ENCODE peak calls at places on chromosomes 6 and 20, in five cellular contexts. N is lower lobe of right lung, C is foreskin keratinocyte, G is lung, A is aorta. Z is an unnamed sample.

GRCh38 chr20:10511166-10511506 is 76.0 kb downstream of the SLX4IP start:
- ATAC-seq in A (no peak), G (peak), C (peak), N (peak), Z (peak)

GRCh38 chr20:432677-433299 is 24.7 kb downstream of the RBCK1 start:
- ATAC-seq in A (no peak), C (no peak), G (no peak), N (no peak), Z (no peak)

GRCh38 chr6:11632231-11632630 is 94.7 kb downstream of the TMEM170B start:
- ATAC-seq in N (peak), A (no peak), G (peak), C (peak), Z (no peak)

GRCh38 chr6:114020223-114020622 is 49.3 kb upstream of the HDAC2 start:
- ATAC-seq in G (no peak), C (no peak), A (peak), N (no peak), Z (no peak)

GRCh38 chr20:50368386-50368785 is 141.8 kb upstream of the PTPN1 start:
- ATAC-seq in G (no peak), C (no peak), N (no peak), A (no peak), Z (no peak)

GRCh38 chr6:99520855-99521556 is 5.8 kb upstream of the USP45 start:
- ATAC-seq in G (peak), A (peak), N (peak), C (peak), Z (peak)

GRCh38 chr6:147255948-147256674 is 51.9 kb downstream of the STXBP5 start:
- ATAC-seq in N (no peak), A (no peak), C (no peak), G (no peak), Z (no peak)

GRCh38 chr6:126773122-126773805 is 345.2 kb upstream of the RSPO3 start:
- ATAC-seq in N (peak), C (no peak), G (no peak), A (no peak), Z (peak)

GRCh38 chr6:87102296-87102695 is 7.4 kb upstream of the CGA start:
- ATAC-seq in C (no peak), N (peak), A (no peak), G (no peak), Z (no peak)

GRCh38 chr20:41600926-41601631 is 17.1 kb downstream of the CHD6 start:
- ATAC-seq in G (no peak), C (no peak), N (no peak), A (no peak), Z (no peak)

GRCh38 chr20:35084998-35085397 is 7.6 kb downstream of the TRPC4AP start:
- ATAC-seq in G (no peak), C (no peak), A (no peak), N (no peak), Z (no peak)

GRCh38 chr20:61426361-61426760 is 174.3 kb downstream of the CDH4 start:
- ATAC-seq in A (no peak), C (peak), N (no peak), G (no peak), Z (no peak)

GRCh38 chr6:36679043-36679821 is 718 bp downstream of the CDKN1A start:
- ATAC-seq in N (peak), G (peak), A (peak), C (no peak), Z (peak)

GRCh38 chr6:104484626-104485025 is 375.1 kb downstream of the HACE1 start:
- ATAC-seq in C (no peak), N (no peak), G (no peak), A (no peak), Z (no peak)

GRCh38 chr6:117456255-117456654 is 26.2 kb upstream of the DCBLD1 start:
- ATAC-seq in G (no peak), N (no peak), C (no peak), A (no peak), Z (no peak)

GRCh38 chr6:54267798-54268197 is 40.4 kb upstream of the TINAG start:
- ATAC-seq in G (no peak), N (no peak), C (peak), A (no peak), Z (no peak)

GRCh38 chr6:133890941-133891813 is 2.3 kb downstream of the TCF21 start:
- ATAC-seq in N (peak), C (peak), G (no peak), A (peak), Z (no peak)

GRCh38 chr20:24773751-24774201 is 175.3 kb upstream of the CST7 start:
- ATAC-seq in C (peak), G (no peak), A (no peak), N (no peak), Z (no peak)

GRCh38 chr20:6061544-6061943 is 7.7 kb upstream of the LRRN4 start:
- ATAC-seq in C (peak), G (no peak), N (no peak), A (no peak), Z (no peak)

GRCh38 chr20:41148956-41149355 is 11.6 kb downstream of the PLCG1 start:
- ATAC-seq in A (no peak), G (no peak), C (no peak), N (no peak), Z (no peak)

GRCh38 chr20:40882173-40882572 is 146.4 kb upstream of the TOP1 start:
- ATAC-seq in A (no peak), G (no peak), C (no peak), N (no peak), Z (no peak)

GRCh38 chr6:135703621-135704020 is 147.9 kb upstream of the PDE7B start:
- ATAC-seq in G (no peak), C (no peak), N (no peak), A (no peak), Z (no peak)

GRCh38 chr6:56399250-56399671 is 151.9 kb upstream of the COL21A1 start:
- ATAC-seq in A (no peak), G (no peak), N (no peak), C (no peak), Z (no peak)

GRCh38 chr6:144216668-144217218 is 66.4 kb downstream of the STX11 start:
- ATAC-seq in N (peak), G (peak), C (peak), A (peak), Z (peak)

GRCh38 chr6:134161036-134161435 is 108.6 kb upstream of the SLC2A12 start:
- ATAC-seq in N (no peak), C (peak), G (no peak), A (no peak), Z (no peak)

GRCh38 chr6:81979767-81980166 is 227.3 kb upstream of the TENT5A start:
- ATAC-seq in C (no peak), N (no peak), G (no peak), A (no peak), Z (no peak)
- H3K27ac ChIP-seq in C (no peak), N (no peak), G (no peak), A (no peak), Z (no peak)

GRCh38 chr20:64080813-64081619 is 1.1 kb downstream of the OPRL1 start:
- ATAC-seq in N (no peak), A (no peak), G (no peak), C (no peak), Z (no peak)
- H3K27ac ChIP-seq in N (peak), A (no peak), G (no peak), C (no peak), Z (no peak)

GRCh38 chr6:168416531-168416930 is 24.5 kb upstream of the SMOC2 start:
- ATAC-seq in C (no peak), N (no peak), A (no peak), G (no peak), Z (no peak)

GRCh38 chr6:168417158-168417557 is 23.8 kb upstream of the SMOC2 start:
- ATAC-seq in C (no peak), A (no peak), G (no peak), N (no peak), Z (no peak)

GRCh38 chr6:168414696-168415095 is 26.3 kb upstream of the SMOC2 start:
- ATAC-seq in A (no peak), G (no peak), N (no peak), C (no peak), Z (no peak)

GRCh38 chr6:168415149-168415992 is 25.6 kb upstream of the SMOC2 start:
- ATAC-seq in C (no peak), G (no peak), A (no peak), N (no peak), Z (no peak)

GRCh38 chr6:168415993-168416530 is 24.9 kb upstream of the SMOC2 start:
- ATAC-seq in C (no peak), N (peak), G (no peak), A (no peak), Z (no peak)
- H3K27ac ChIP-seq in C (no peak), N (no peak), G (no peak), A (no peak), Z (no peak)

GRCh38 chr20:44450279-44450937 is 25.3 kb upstream of the TTPAL start:
- ATAC-seq in C (no peak), A (no peak), N (peak), G (no peak), Z (no peak)

GRCh38 chr20:44449864-44450263 is 25.8 kb upstream of the TTPAL start:
- ATAC-seq in G (no peak), N (no peak), C (no peak), A (no peak), Z (no peak)

GRCh38 chr20:44447827-44448419 is 27.8 kb upstream of the TTPAL start:
- ATAC-seq in N (no peak), A (no peak), C (no peak), G (no peak), Z (no peak)

GRCh38 chr20:44448753-44449546 is 26.7 kb upstream of the TTPAL start:
- ATAC-seq in A (no peak), G (no peak), N (no peak), C (peak), Z (no peak)

DNA sequence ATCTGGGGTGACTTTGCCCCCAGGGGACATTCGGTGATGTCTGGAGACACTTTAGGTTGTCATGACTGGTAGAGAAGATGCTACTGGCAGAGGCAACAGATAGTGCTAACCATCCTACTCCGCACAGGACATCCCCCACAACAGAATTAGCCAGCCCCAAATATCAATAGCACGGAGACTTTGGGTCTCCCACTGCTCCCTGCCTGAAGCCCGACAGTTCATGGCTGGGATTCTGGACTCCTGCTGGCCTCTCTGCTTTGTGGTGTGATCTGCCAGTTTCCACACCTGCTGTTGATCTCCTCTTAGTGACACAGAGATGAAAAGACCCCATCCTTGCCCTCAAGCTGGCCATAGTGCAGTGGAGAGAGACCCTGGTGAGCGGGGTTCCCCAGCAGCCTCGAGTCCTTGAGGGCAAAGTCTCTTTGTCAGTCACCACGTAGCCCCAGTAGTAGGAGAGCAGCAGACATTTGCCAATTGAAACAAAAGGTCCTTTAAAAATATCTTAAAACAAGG is 24.7 kb upstream of the TTPAL start:
- ATAC-seq in C (no peak), N (no peak), A (no peak), G (no peak), Z (no peak)
- H3K27ac ChIP-seq in C (no peak), N (peak), A (no peak), G (no peak), Z (no peak)

DNA sequence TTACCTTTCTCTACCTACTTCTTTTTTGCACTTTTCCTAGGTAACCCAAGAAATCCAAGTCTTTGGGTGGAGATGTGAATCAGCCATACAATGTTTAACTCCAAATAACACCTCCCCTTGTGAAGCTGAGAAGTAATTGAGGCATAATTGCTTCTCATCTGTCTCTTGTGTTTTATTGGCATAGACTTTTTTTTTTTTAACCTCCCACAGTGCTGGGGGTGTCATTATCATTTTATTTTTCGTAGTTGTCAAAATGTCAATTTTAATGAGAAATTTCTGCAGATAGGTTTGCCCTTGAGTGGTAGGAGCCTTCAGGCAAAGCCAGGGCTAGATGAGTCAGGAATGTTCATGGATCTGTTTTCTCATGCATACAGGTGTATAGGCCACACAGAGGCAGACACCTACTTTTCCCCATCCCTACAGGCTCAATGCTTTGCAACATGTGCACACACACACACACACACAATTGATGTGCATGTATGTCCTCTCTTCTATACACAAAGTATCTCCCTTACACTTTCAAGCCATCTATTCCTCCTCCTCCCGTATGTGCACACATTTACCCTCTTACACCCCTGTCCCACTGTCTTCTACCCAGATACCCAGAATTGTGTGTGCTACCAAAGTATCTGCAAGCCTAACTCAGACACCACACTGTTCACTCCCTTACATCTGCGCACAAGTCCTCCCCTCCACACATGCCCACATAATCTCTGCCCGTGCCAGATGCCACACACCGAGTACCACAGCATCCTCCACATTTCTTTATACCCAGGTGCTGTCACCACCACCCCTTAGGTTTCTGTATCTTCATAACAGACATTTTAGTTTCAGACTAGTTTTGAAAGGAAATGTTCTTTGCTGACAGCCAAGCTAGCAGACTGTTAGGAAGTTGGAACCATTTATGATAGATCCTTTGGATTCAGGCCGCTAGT is 22.0 kb downstream of the RALY start:
- ATAC-seq in N (peak), C (peak), A (no peak), G (no peak), Z (no peak)
- H3K27ac ChIP-seq in N (no peak), C (no peak), A (peak), G (no peak), Z (no peak)

Z was measured in gastroesophageal sphincter.